ENCODE peak calls at places on chromosomes 1 and 21, in nine cellular contexts. A, B, S, E, K, G, P, Z and F are unnamed samples.
A peak's percentile ranks its signal among the peaks of the same experiment; 100 is the strongest.

GRCh38 chr21:15992171-15992570 is 262.4 kb downstream of the USP25 start:
- DNase-seq in Z (no peak), P (no peak), A (no peak), G (peak; percentile 6), S (no peak), K (no peak), E (no peak), B (no peak), F (no peak)

GRCh38 chr1:163171826-163172225 is 30.9 kb downstream of the RGS5 start:
- DNase-seq in A (no peak), E (no peak), Z (no peak), P (no peak), S (no peak), K (no peak), G (no peak), B (no peak), F (no peak)

GRCh38 chr1:165152727-165153126 is 203.8 kb downstream of the LMX1A start:
- DNase-seq in A (no peak), E (no peak), P (no peak), G (peak; percentile 57), Z (no peak), B (no peak), S (no peak), K (peak; percentile 41), F (no peak)

GRCh38 chr1:84027368-84027767 is 28.4 kb upstream of the TTLL7 start:
- DNase-seq in Z (no peak), B (no peak), G (no peak), K (no peak), A (no peak), S (no peak), P (no peak), E (no peak), F (no peak)

GRCh38 chr1:202164271-202165037 is 4.1 kb upstream of the PTPN7 start:
- DNase-seq in S (peak; percentile 46), A (no peak), G (no peak), B (no peak), E (no peak), P (no peak), Z (no peak), K (no peak), F (peak; percentile 78)

GRCh38 chr1:213995603-213996002 is 7.8 kb downstream of the PROX1 start:
- DNase-seq in G (no peak), P (no peak), Z (no peak), B (no peak), A (no peak), S (no peak), K (no peak), E (no peak), F (no peak)

GRCh38 chr1:51829058-51829457 is 49.5 kb downstream of the NRDC start:
- DNase-seq in P (no peak), G (no peak), E (no peak), S (no peak), B (no peak), A (no peak), K (no peak), Z (peak; percentile 31), F (no peak)

GRCh38 chr1:204932573-204932909 is 61.9 kb downstream of the NFASC start:
- DNase-seq in S (no peak), K (no peak), G (no peak), E (no peak), A (no peak), P (no peak), Z (no peak), B (no peak), F (no peak)

GRCh38 chr1:110746644-110747259 is 72.0 kb upstream of the KCNA3 start:
- DNase-seq in P (peak; percentile 19), G (peak; percentile 85), Z (peak; percentile 30), S (no peak), K (no peak), E (no peak), A (no peak), B (peak; percentile 26), F (no peak)

GRCh38 chr1:203794764-203795381 is 550 bp upstream of the ZBED6 start:
- DNase-seq in E (no peak), A (no peak), K (no peak), G (no peak), Z (no peak), B (no peak), P (no peak), S (no peak), F (no peak)

GRCh38 chr1:151060241-151061011 is at the start of gene MLLT11:
- DNase-seq in B (peak; percentile 53), A (peak; percentile 66), G (peak; percentile 75), K (peak; percentile 88), Z (peak; percentile 62), P (peak; percentile 27), S (no peak), E (peak; percentile 50), F (no peak)

GRCh38 chr1:110207831-110208230 is 2.3 kb upstream of the KCNC4 start:
- DNase-seq in S (peak; percentile 85), K (peak; percentile 89), E (peak; percentile 78), A (peak; percentile 48), P (peak; percentile 68), Z (peak; percentile 68), G (peak; percentile 87), B (peak; percentile 80), F (peak; percentile 63)

GRCh38 chr1:109765896-109766615 is 2.3 kb upstream of the EPS8L3 start:
- DNase-seq in A (no peak), Z (no peak), B (peak; percentile 68), S (peak; percentile 21), E (peak; percentile 76), P (no peak), G (no peak), K (peak; percentile 6), F (peak; percentile 4)

GRCh38 chr1:54474500-54475235 is 68.5 kb upstream of the SSBP3 start:
- DNase-seq in S (no peak), K (peak; percentile 77), Z (no peak), G (peak; percentile 83), A (no peak), E (peak; percentile 63), P (peak; percentile 35), B (no peak), F (no peak)

DNA sequence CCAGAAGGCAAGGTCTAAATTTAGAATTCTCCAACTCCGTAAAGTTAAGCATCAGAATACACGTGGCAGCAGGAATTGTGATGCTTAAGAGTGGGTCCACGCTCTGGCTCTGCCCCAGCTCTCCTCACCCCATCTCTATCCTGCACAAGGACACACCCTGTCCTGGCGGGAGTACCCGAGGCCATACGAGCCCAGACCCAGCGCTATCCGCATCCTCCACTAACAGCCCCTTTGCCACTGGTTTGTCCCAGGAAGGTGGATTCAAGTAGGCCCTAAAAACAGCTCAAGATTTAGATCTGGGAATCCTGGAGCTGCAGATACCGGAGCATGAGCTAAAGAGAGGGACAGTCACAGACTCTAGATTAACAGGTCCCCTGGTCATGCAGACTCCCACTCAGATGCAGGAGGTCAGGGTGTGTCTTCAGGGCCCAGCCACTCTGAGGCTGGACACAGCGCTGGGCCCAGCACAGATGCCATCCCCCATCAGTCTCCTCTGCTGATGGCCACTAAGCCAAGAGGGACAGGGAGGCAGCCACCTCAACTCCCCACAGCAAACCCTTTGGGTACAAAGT is 393.3 kb downstream of the NPHP4 start:
- DNase-seq in E (no peak), P (no peak), B (no peak), G (no peak), K (no peak), Z (no peak), S (no peak), A (no peak), F (no peak)
- TF ChIP-seq CTCF in E (no peak), P (no peak), B (no peak), G (no peak), K (no peak), Z (no peak), S (no peak), A (no peak), F (no peak)

GRCh38 chr1:169105087-169105433 is 1.4 kb upstream of the ATP1B1 start:
- DNase-seq in B (no peak), E (no peak), P (no peak), Z (no peak), G (no peak), K (no peak), A (no peak), S (no peak), F (no peak)

GRCh38 chr1:169105434-169106094 is 926 bp upstream of the ATP1B1 start:
- DNase-seq in Z (peak; percentile 63), S (peak; percentile 89), G (peak; percentile 79), P (peak; percentile 87), E (peak; percentile 98), K (peak; percentile 81), B (peak; percentile 97), A (peak; percentile 70), F (no peak)

GRCh38 chr1:169106921-169107672 is 607 bp downstream of the ATP1B1 start:
- DNase-seq in P (peak; percentile 31), K (peak; percentile 65), E (no peak), A (no peak), G (peak; percentile 61), Z (no peak), S (peak; percentile 71), B (peak; percentile 61), F (no peak)

GRCh38 chr1:169107673-169108160 is 1.2 kb downstream of the ATP1B1 start:
- DNase-seq in G (no peak), P (peak; percentile 31), A (no peak), K (no peak), Z (no peak), S (no peak), B (no peak), E (no peak), F (no peak)

GRCh38 chr1:169106095-169106920 is at the start of gene ATP1B1:
- DNase-seq in S (peak; percentile 98), G (peak; percentile 94), B (peak; percentile 97), A (peak; percentile 91), E (peak; percentile 96), Z (peak; percentile 93), P (peak; percentile 89), K (peak; percentile 97), F (peak; percentile 77)
- TF ChIP-seq CTCF in S (peak; percentile 60), G (peak; percentile 8), B (peak; percentile 66), A (no peak), E (peak; percentile 71), Z (no peak), P (peak; percentile 63), K (peak; percentile 96), F (no peak)

DNA sequence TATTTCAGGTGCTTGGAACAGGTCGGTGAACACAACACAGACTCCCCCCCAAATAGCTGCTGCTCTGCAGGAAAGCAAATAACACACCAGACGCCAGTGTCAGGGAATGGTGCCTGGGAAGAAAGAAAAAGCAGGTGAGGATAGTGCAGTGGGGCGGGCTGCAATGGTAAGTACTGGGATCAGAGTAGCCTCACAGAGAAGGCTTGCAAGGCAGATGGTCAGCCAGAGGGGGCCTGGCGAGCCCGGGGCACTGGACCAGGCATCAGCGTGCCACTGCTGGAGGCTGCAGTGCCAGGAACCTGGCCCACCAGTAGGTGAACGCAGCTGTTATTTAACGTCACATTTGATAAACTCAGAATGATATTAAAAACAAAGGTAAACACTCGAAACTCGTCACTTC is 60.0 kb downstream of the POFUT2 start:
- DNase-seq in K (no peak), Z (no peak), P (no peak), B (no peak), A (no peak), S (no peak), E (no peak), G (no peak), F (no peak)
- TF ChIP-seq CTCF in K (no peak), Z (no peak), P (no peak), B (no peak), A (no peak), S (no peak), E (no peak), G (no peak), F (no peak)

DNA sequence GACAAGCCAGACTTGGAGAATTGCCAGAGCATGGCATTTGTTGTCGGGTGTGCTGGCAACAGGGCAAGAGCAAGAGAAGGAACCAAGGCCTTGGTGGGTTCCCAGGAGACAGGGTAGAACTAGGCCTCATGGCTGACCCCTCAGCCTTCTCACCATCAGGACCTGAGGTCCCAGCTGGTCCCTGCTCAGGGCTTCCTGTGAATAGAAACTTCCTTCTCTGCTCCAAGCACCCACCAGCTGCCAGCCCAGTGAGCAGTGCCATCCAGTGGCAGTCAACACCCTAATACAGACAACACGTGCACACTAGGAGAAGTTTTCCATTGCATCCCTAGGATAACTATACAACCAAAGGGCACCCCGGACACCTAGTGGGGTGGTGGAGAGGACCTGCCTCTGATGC is 22.8 kb downstream of the S100A6 start:
- DNase-seq in E (peak; percentile 60), A (no peak), G (no peak), B (peak; percentile 48), P (no peak), S (no peak), Z (no peak), K (no peak), F (no peak)
- TF ChIP-seq CTCF in E (peak; percentile 28), A (no peak), G (no peak), B (no peak), P (no peak), S (no peak), Z (no peak), K (no peak), F (no peak)